ENCODE peak calls at places on chromosomes 7 and 10, in seven cellular contexts. L is lower lobe of right lung, X is pancreas, W is colonic mucosa, O is fibroblast of pulmonary artery, V is body of pancreas, U is GM06990. F is an unnamed sample.

GRCh38 chr10:29591416-29591968 is 43.3 kb downstream of the SVIL start:
- DNase-seq in O (no peak), V (no peak), L (no peak), W (no peak), U (no peak), X (no peak), F (no peak)

GRCh38 chr10:73576178-73576889 is 14.8 kb downstream of the USP54 start:
- DNase-seq in W (no peak), L (no peak), O (peak), V (peak), X (no peak), U (no peak), F (peak)

GRCh38 chr10:10515479-10516204 is 502.0 kb upstream of the CELF2 start:
- DNase-seq in X (no peak), U (no peak), O (peak), W (no peak), L (no peak), V (no peak), F (no peak)

GRCh38 chr7:44065431-44066110 is at the start of gene PGAM2:
- DNase-seq in V (peak), W (no peak), L (peak), U (no peak), O (no peak), X (peak), F (no peak)

GRCh38 chr7:11931306-11931705 is 99.3 kb upstream of the THSD7A start:
- DNase-seq in X (no peak), O (no peak), L (no peak), V (no peak), U (no peak), W (no peak), F (no peak)

GRCh38 chr7:55066479-55066878 is 47.7 kb downstream of the EGFR start:
- DNase-seq in U (no peak), L (no peak), O (no peak), X (no peak), V (no peak), W (no peak), F (peak)

GRCh38 chr7:39948375-39948774 is 1.7 kb upstream of the CDK13 start:
- DNase-seq in X (no peak), V (no peak), W (no peak), U (peak), L (no peak), O (no peak), F (no peak)

GRCh38 chr10:88254091-88254490 is 329.0 kb downstream of the RNLS start:
- DNase-seq in U (no peak), L (no peak), O (peak), W (no peak), V (peak), X (peak), F (peak)

GRCh38 chr10:102072867-102073527 is 7.8 kb downstream of the HPS6 start:
- DNase-seq in V (peak), W (peak), O (peak), L (peak), U (no peak), X (peak), F (peak)

GRCh38 chr10:15781381-15781960 is 61.7 kb upstream of the ITGA8 start:
- DNase-seq in X (no peak), U (no peak), W (no peak), V (no peak), O (no peak), L (no peak), F (no peak)

GRCh38 chr10:128286413-128287097 is 160.3 kb upstream of the MKI67 start:
- DNase-seq in W (no peak), O (no peak), V (no peak), U (no peak), L (no peak), X (no peak), F (no peak)

GRCh38 chr7:21767300-21767900 is 178.3 kb downstream of the CDCA7L start:
- DNase-seq in W (peak), X (peak), O (peak), U (peak), L (no peak), V (peak), F (peak)

GRCh38 chr10:78543749-78544446 is 510.2 kb downstream of the RPS24 start:
- DNase-seq in X (no peak), W (peak), O (peak), V (peak), L (no peak), U (no peak), F (peak)

GRCh38 chr10:15461353-15462108 is 90.4 kb upstream of the FAM171A1 start:
- DNase-seq in V (peak), W (peak), U (no peak), X (no peak), O (peak), L (no peak), F (peak)

GRCh38 chr10:117885206-117885605 is 161.5 kb downstream of the RAB11FIP2 start:
- DNase-seq in W (no peak), X (no peak), L (no peak), V (no peak), O (no peak), U (no peak), F (no peak)

GRCh38 chr10:132328738-132329137 is 3.3 kb upstream of the LRRC27 start:
- DNase-seq in X (no peak), W (no peak), U (no peak), L (no peak), V (no peak), O (peak), F (no peak)

GRCh38 chr10:36676321-36677169 is 448.9 kb upstream of the ANKRD30A start:
- DNase-seq in V (no peak), O (peak), L (no peak), U (no peak), W (no peak), X (no peak), F (peak)

GRCh38 chr10:42937649-42938180 is 139.2 kb upstream of the RET start:
- DNase-seq in X (no peak), W (no peak), L (no peak), V (no peak), U (no peak), O (no peak), F (no peak)

GRCh38 chr10:61688551-61689308 is 26.0 kb downstream of the CABCOCO1 start:
- DNase-seq in X (no peak), O (no peak), L (no peak), V (no peak), U (no peak), W (no peak), F (peak)

GRCh38 chr7:30142710-30143109 is 7.9 kb downstream of the MTURN start:
- DNase-seq in V (peak), L (peak), O (peak), W (peak), U (no peak), X (no peak), F (peak)

GRCh38 chr10:119292968-119293367 is 85.6 kb downstream of the GRK5 start:
- DNase-seq in O (no peak), L (no peak), U (no peak), W (no peak), X (no peak), V (no peak), F (no peak)

GRCh38 chr10:123043409-123043925 is 34.7 kb downstream of the ACADSB start:
- DNase-seq in W (peak), O (peak), V (peak), X (no peak), U (peak), L (no peak), F (peak)

GRCh38 chr7:44287488-44288380 is 37.7 kb downstream of the CAMK2B start:
- DNase-seq in W (no peak), O (no peak), L (peak), V (peak), U (no peak), X (no peak), F (no peak)

DNA sequence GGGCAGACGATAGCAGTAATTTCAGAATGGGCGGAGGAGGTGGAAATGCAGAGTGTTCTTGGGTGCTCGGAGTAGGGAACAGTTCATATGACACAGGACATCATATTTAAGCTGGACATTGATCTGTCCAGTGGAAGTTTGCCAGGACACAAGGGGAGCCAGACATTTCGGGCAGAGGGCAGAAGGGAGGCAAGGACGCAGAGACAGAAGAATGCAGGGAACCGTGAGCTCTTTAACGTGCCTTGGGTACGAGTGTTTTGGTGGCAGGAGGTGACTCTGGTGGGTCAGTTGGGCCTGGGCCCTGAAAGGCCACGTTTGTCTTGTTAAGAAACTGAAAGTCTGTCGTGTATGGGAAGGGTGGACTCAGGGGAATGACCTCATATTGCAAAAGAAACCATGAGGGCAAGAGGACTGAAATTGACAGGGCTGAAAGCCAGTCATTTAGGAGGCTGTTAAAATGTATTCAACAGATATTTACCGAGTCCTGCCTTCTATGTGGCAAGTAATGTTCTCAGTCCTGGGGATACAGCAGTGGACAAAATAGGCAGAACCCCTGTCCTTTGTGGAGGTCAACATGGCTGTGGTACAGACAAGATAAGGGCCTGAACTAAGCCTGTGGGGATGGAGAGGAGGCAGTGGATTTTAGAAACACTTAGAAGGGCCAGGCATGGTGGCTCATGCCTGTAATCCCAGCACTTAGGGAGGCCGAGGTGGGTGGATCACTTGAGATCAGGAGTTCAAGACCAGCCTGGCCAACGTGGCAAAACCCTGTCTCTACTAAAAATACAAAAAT is 2.2 kb downstream of the OPTN start:
- DNase-seq in V (no peak), U (no peak), X (no peak), L (no peak), W (no peak), O (peak), F (peak)
- H3K4me3 ChIP-seq in V (no peak), U (peak), X (no peak), L (peak), W (no peak), O (peak), F (peak)

GRCh38 chr7:152366662-152367061 is 69.1 kb downstream of the KMT2C start:
- DNase-seq in X (no peak), O (peak), L (no peak), V (no peak), U (peak), W (peak), F (no peak)
- TF ChIP-seq CTCF in X (no peak), O (no peak), L (no peak), V (no peak), U (no peak), W (no peak), F (no peak)

DNA sequence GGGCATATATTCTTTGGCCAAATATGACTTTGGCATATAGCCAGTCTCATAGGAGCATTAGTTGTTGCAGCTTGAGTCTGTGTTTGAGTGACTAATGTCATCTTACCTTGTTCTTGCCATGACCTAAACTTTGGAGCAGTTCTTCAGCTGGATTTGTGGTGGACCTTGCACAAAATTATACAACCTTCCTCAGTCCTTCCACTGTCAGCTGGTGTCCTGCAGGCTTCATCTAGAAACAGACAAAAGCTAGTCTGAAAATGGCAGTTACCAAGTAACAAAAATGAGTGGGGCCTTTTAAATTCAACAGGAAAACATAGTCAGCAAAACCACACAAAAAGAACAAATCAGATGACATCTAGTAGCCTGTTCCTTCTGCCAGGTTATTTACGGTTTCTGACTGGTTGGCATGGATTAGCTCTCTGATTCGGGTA is 59.5 kb upstream of the HECTD2 start:
- DNase-seq in O (peak), W (no peak), L (no peak), U (no peak), X (no peak), V (no peak), F (peak)
- H3K4me3 ChIP-seq in O (no peak), W (no peak), L (no peak), U (no peak), X (no peak), V (no peak), F (no peak)

GRCh38 chr7:118264836-118265235 is 40.3 kb downstream of the ANKRD7 start:
- DNase-seq in X (no peak), V (no peak), U (no peak), L (no peak), W (no peak), O (no peak), F (no peak)

GRCh38 chr7:118259115-118259514 is 34.6 kb downstream of the ANKRD7 start:
- DNase-seq in W (no peak), V (no peak), O (peak), L (no peak), X (no peak), U (no peak), F (no peak)
- TF ChIP-seq CTCF in W (no peak), V (peak), O (no peak), L (no peak), X (no peak), U (peak), F (no peak)

DNA sequence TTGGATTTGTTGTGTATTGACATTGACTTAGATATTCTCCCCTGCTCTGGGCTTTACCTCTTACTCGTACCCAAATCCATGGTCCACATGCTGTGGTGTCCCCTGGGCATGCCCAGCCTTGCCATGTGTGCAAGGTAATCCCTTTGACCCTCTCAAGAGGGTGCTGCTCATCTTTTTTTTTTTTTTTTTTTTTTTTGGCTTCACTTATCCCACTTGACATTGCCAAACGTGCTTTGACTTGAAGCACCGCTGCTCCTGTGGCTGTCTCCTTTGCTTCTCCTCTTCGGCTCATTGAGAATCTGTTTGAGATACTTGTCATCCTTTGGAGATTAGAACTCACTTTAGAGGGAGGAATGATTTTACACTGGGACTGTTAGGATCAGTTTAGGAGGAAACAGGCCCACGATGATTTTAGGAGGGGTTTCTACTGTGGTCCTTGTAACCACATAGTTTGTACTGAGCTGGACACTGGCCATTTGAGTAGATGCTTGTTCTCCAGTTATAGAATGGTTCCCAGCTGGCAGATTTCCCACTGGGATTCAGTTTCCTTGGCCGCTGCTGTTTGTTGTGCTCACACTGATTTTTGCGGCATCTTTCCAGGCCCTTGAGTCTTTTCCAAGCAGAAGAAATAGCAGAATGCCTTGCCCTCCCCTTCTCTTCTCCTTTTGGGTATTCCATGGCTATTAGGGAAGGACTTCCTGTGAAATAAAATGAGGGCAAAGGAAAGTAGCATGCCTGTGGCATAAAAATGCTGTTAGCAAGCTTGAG is 184.8 kb downstream of the AUTS2 start:
- DNase-seq in X (no peak), V (peak), U (no peak), O (peak), L (no peak), W (peak), F (peak)
- H3K4me3 ChIP-seq in X (no peak), V (no peak), U (no peak), O (no peak), L (no peak), W (no peak), F (no peak)